ENCODE peak calls at places on chromosomes 5 and 9, in nine cellular contexts. F, C, U, Y, L, A, M, J and P are unnamed samples.

GRCh38 chr9:87714819-87715218 is 11.1 kb upstream of the CTSL start:
- DNase-seq in F (no peak), C (peak), U (peak), Y (no peak), L (no peak), A (peak), M (peak), J (peak), P (no peak)

GRCh38 chr5:75335952-75336624 is 932 bp upstream of the HMGCR start:
- DNase-seq in F (no peak), C (peak), U (peak), Y (peak), L (peak), A (peak), M (no peak), J (peak), P (no peak)

GRCh38 chr9:110179734-110180133 is 28.2 kb downstream of the C9orf152 start:
- DNase-seq in F (no peak), C (no peak), U (no peak), Y (no peak), L (no peak), A (no peak), M (no peak), J (no peak), P (no peak)

GRCh38 chr9:101995231-101995630 is 256.8 kb upstream of the GRIN3A start:
- DNase-seq in F (no peak), C (no peak), U (no peak), Y (no peak), L (no peak), A (no peak), M (no peak), J (no peak), P (no peak)

GRCh38 chr5:961002-961710 is 47.4 kb upstream of the NKD2 start:
- DNase-seq in F (no peak), C (no peak), U (no peak), Y (no peak), L (no peak), A (no peak), M (no peak), J (no peak), P (peak)

GRCh38 chr9:110255417-110256141 is 728 bp downstream of the TXN start:
- DNase-seq in F (peak), C (peak), U (peak), Y (no peak), L (no peak), A (peak), M (peak), J (peak), P (peak)

GRCh38 chr5:89457411-89458329 is 574.7 kb upstream of the MEF2C start:
- DNase-seq in F (no peak), C (peak), U (no peak), Y (peak), L (no peak), A (no peak), M (no peak), J (peak), P (no peak)

GRCh38 chr9:76562511-76562911 is 103.5 kb downstream of the GCNT1 start:
- DNase-seq in F (no peak), C (peak), U (no peak), Y (no peak), L (peak), A (no peak), M (no peak), J (no peak), P (no peak)

GRCh38 chr9:109182940-109183798 is 16.1 kb upstream of the FRRS1L start:
- DNase-seq in F (no peak), C (peak), U (peak), Y (peak), L (no peak), A (peak), M (peak), J (peak), P (no peak)

GRCh38 chr5:170737591-170737990 is 45.9 kb upstream of the GABRP start:
- DNase-seq in F (no peak), C (no peak), U (no peak), Y (no peak), L (no peak), A (no peak), M (no peak), J (no peak), P (no peak)

GRCh38 chr5:154757647-154758406 is 2.6 kb downstream of the LARP1 start:
- DNase-seq in F (no peak), C (peak), U (peak), Y (no peak), L (no peak), A (no peak), M (no peak), J (peak), P (no peak)

GRCh38 chr5:100186181-100186580 is 349.0 kb upstream of the FAM174A start:
- DNase-seq in F (no peak), C (no peak), U (no peak), Y (no peak), L (no peak), A (no peak), M (no peak), J (no peak), P (no peak)

GRCh38 chr5:90338712-90339372 is 70.7 kb downstream of the CETN3 start:
- DNase-seq in F (no peak), C (no peak), U (no peak), Y (no peak), L (peak), A (no peak), M (no peak), J (no peak), P (no peak)

GRCh38 chr5:167696558-167697314 is 594.7 kb upstream of the WWC1 start:
- DNase-seq in F (no peak), C (no peak), U (no peak), Y (no peak), L (no peak), A (no peak), M (no peak), J (no peak), P (no peak)

DNA sequence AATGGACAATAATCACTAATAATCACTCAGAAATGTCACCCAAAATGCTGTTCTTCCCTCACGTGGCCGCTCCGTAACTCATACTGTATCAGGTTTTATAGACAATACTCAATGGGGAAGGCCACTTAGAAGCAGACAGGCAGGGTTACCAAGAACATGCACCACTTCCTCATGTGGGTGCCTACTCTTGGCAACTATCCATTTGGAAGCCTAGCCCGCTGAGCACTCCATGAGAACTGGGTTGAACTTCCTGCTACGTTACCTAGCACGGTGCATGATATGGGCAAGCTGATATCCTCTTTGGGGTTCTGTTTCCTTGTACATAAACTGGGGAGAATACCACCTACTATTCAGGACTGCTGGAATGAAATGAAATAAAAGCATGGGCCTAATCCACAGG is 14.3 kb downstream of the DAP start:
- DNase-seq in F (no peak), C (no peak), U (peak), Y (no peak), L (no peak), A (no peak), M (peak), J (peak), P (no peak)
- TF ChIP-seq POLR2A in F (no peak), C (no peak), U (no peak), Y (no peak), L (no peak), A (no peak), M (no peak), J (no peak), P (no peak)

GRCh38 chr5:3597002-3597726 is 1.5 kb downstream of the IRX1 start:
- DNase-seq in F (no peak), C (no peak), U (no peak), Y (no peak), L (no peak), A (no peak), M (no peak), J (no peak), P (no peak)

GRCh38 chr5:3599283-3600105 is 3.9 kb downstream of the IRX1 start:
- DNase-seq in F (no peak), C (no peak), U (no peak), Y (no peak), L (no peak), A (no peak), M (no peak), J (no peak), P (no peak)

GRCh38 chr5:3598725-3599282 is 3.2 kb downstream of the IRX1 start:
- DNase-seq in F (no peak), C (no peak), U (no peak), Y (no peak), L (no peak), A (no peak), M (no peak), J (no peak), P (no peak)

GRCh38 chr5:3597727-3598082 is 2.1 kb downstream of the IRX1 start:
- DNase-seq in F (no peak), C (no peak), U (no peak), Y (no peak), L (no peak), A (no peak), M (no peak), J (no peak), P (no peak)

GRCh38 chr5:3598236-3598635 is 2.6 kb downstream of the IRX1 start:
- DNase-seq in F (no peak), C (no peak), U (no peak), Y (no peak), L (no peak), A (no peak), M (no peak), J (no peak), P (no peak)
- TF ChIP-seq POLR2AphosphoS5 in F (no peak), C (no peak), U (no peak), Y (no peak), L (no peak), A (no peak), M (no peak), J (no peak), P (no peak)

GRCh38 chr9:1050125-1050895 is at the start of gene DMRT2:
- DNase-seq in F (no peak), C (peak), U (peak), Y (peak), L (no peak), A (peak), M (peak), J (peak), P (no peak)
- TF ChIP-seq POLR2A in F (no peak), C (no peak), U (peak), Y (no peak), L (no peak), A (no peak), M (no peak), J (no peak), P (no peak)

DNA sequence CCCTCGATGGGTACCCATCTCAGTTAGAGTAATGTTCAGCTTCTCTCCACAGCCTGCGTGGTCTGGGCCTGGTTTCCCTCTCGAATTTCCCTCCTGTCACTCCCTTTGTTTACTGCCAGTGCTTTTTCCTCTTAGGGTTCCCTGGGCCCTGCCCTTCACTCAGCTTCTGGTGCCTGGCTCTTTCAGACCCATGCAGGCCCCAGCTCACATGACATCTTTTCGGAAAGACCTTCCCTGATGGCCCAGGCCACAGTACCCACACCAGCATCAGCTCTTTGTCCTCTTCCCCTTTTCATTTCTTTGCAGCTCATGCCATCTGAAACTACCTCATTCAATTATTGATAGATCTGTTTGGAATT is 68.2 kb upstream of the ABL1 start:
- DNase-seq in F (no peak), C (no peak), U (peak), Y (no peak), L (no peak), A (no peak), M (no peak), J (no peak), P (no peak)
- TF ChIP-seq POLR2AphosphoS5 in F (no peak), C (no peak), U (no peak), Y (no peak), L (no peak), A (no peak), M (no peak), J (no peak), P (no peak)

GRCh38 chr9:121299467-121300282 is 31.7 kb downstream of the GSN start:
- DNase-seq in F (peak), C (peak), U (peak), Y (no peak), L (no peak), A (no peak), M (peak), J (peak), P (peak)

GRCh38 chr9:121299125-121299466 is 31.1 kb downstream of the GSN start:
- DNase-seq in F (no peak), C (peak), U (no peak), Y (no peak), L (no peak), A (no peak), M (no peak), J (no peak), P (no peak)

GRCh38 chr9:121298016-121298538 is 30.1 kb downstream of the GSN start:
- DNase-seq in F (no peak), C (no peak), U (no peak), Y (no peak), L (no peak), A (peak), M (no peak), J (no peak), P (no peak)

GRCh38 chr9:121297414-121297813 is 29.5 kb downstream of the GSN start:
- DNase-seq in F (no peak), C (no peak), U (no peak), Y (no peak), L (no peak), A (no peak), M (no peak), J (no peak), P (no peak)

GRCh38 chr9:121298689-121299112 is 30.7 kb downstream of the GSN start:
- DNase-seq in F (no peak), C (peak), U (no peak), Y (no peak), L (no peak), A (peak), M (no peak), J (no peak), P (no peak)
- TF ChIP-seq POLR2A in F (no peak), C (no peak), U (no peak), Y (no peak), L (no peak), A (no peak), M (no peak), J (no peak), P (no peak)

GRCh38 chr9:93076792-93077128 is 18.3 kb downstream of the SUSD3 start:
- DNase-seq in F (no peak), C (no peak), U (no peak), Y (no peak), L (no peak), A (no peak), M (no peak), J (no peak), P (no peak)

GRCh38 chr9:93068956-93069355 is 10.5 kb downstream of the SUSD3 start:
- DNase-seq in F (no peak), C (no peak), U (no peak), Y (no peak), L (no peak), A (no peak), M (no peak), J (no peak), P (no peak)

GRCh38 chr9:93076101-93076791 is 17.7 kb downstream of the SUSD3 start:
- DNase-seq in F (no peak), C (no peak), U (no peak), Y (no peak), L (no peak), A (no peak), M (no peak), J (no peak), P (no peak)

GRCh38 chr9:93071464-93071863 is 13.0 kb downstream of the SUSD3 start:
- DNase-seq in F (no peak), C (peak), U (no peak), Y (peak), L (no peak), A (peak), M (no peak), J (no peak), P (no peak)

GRCh38 chr9:93072383-93072795 is 13.9 kb downstream of the SUSD3 start:
- DNase-seq in F (no peak), C (no peak), U (peak), Y (no peak), L (no peak), A (no peak), M (no peak), J (no peak), P (no peak)
- TF ChIP-seq POLR2AphosphoS5 in F (no peak), C (no peak), U (no peak), Y (no peak), L (no peak), A (no peak), M (no peak), J (no peak), P (no peak)

DNA sequence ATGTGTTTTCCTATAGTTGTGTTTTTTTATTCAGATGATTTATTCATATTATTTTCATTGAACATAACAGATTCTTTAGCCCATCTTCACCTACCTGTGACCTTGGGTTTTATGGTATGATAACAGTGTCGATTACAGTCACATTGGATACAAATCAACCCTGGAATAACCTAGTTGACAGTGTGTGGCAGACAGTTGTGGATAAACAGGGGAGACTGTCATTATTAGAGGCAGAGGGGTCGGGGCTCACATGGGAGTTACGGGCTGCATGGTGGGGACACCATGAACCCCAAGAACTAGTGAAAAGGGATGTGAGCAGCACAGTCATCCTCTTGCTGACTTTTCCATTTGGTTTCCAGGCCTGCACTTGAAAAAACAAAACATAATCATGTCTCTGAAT is 29.9 kb upstream of the MAP1B start:
- DNase-seq in F (no peak), C (no peak), U (no peak), Y (no peak), L (no peak), A (no peak), M (no peak), J (no peak), P (no peak)
- TF ChIP-seq POLR2A in F (no peak), C (no peak), U (no peak), Y (no peak), L (no peak), A (no peak), M (no peak), J (no peak), P (no peak)

DNA sequence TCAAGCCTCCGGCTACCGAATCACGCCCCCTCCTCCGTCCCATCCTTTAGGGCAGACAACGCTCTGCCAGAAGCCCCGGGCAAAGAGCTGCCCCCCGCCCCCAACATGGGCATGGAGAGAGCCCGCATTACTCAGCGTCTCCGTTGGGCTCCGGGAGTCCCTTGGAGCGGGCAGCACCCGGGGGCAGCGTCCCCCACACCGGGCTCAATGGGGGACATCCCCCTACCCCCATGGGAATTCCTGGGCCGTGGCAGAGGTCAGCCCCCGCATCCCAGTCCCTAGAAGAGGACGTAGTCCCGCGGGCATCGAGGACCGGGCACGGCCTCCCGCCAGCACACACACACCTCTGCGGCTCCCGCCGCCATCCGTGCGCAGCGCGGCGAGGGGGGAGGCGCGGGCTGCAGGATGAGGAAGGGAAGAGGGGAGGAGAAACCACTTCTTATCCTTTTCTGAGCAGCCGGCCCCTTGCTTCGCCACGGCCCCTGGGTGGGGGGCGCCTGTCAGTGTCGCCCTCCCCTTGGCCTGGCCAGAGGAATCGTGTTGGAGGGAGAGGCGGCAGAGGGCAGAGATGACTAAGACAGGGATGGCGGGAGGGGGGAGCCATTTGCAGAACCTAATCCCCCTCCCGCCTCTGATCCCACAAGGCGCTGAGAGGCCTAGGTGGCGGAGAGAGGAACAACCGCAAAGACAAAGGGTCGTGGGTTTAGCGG is 818 bp downstream of the DNM1 start:
- DNase-seq in F (no peak), C (peak), U (no peak), Y (no peak), L (no peak), A (no peak), M (no peak), J (no peak), P (no peak)
- TF ChIP-seq POLR2AphosphoS5 in F (no peak), C (no peak), U (no peak), Y (no peak), L (no peak), A (no peak), M (no peak), J (no peak), P (no peak)

GRCh38 chr5:172910828-172911627 is 48.2 kb upstream of the RPL26L1 start:
- DNase-seq in F (peak), C (peak), U (peak), Y (peak), L (peak), A (peak), M (peak), J (peak), P (peak)
- TF ChIP-seq POLR2A in F (no peak), C (peak), U (no peak), Y (no peak), L (no peak), A (no peak), M (no peak), J (no peak), P (no peak)

DNA sequence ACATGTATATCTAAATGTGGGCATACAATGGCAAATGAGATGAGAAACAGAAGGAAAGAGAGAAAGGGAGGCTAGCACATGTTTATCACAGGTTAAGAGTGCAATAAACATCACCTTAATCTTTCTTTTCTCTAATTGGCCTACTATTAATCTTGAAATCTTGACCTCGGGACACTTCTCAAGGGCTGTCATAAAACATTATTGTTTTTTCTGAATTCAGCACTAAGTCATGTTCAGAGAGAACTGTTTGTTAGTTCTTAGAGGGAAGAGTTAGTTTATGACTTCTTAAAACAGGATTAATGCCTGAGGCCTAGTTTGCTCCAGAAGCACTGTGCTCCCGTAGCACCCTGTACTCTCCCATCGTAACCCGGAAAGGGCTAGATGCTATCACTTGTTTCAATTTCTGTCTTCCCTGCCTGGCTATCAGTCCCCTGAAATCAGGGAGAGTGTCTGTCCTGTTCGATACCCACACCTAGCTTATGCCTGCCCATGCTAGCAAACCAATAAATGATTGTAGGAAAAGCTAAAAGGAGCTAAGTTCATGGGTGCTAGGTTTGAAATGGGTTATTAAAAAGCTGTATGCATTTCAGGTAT is 606.5 kb upstream of the CLINT1 start:
- DNase-seq in F (no peak), C (no peak), U (no peak), Y (no peak), L (no peak), A (no peak), M (no peak), J (no peak), P (no peak)
- TF ChIP-seq POLR2AphosphoS5 in F (no peak), C (no peak), U (no peak), Y (no peak), L (no peak), A (no peak), M (no peak), J (no peak), P (no peak)